ENCODE peak calls at places on chromosomes 12 and 14, in seven cellular contexts. L is GM23338; R is dorsolateral prefrontal cortex; W is lower lobe of right lung; G is HCT116; A is iPS DF 6.9; Y is CD8-positive, alpha-beta T cell. P is an unnamed sample.

GRCh38 chr12:94545937-94546771 is 86.5 kb upstream of the CEP83 start:
- DNase-seq in L (peak; percentile 91), R (peak; percentile 44), W (peak; percentile 53), G (peak; percentile 77), A (peak; percentile 64), Y (no peak), P (peak; percentile 30)

GRCh38 chr12:114686421-114687268 is 2.7 kb upstream of the TBX3 start:
- DNase-seq in L (peak; percentile 43), R (no peak), W (no peak), G (no peak), A (no peak), Y (no peak), P (no peak)

GRCh38 chr12:9619411-9620179 is 11.9 kb upstream of the KLRB1 start:
- DNase-seq in L (no peak), R (no peak), W (no peak), G (no peak), A (no peak), Y (no peak), P (no peak)

GRCh38 chr14:30656190-30656632 is 34.1 kb downstream of the SCFD1 start:
- DNase-seq in L (peak; percentile 73), R (peak; percentile 25), W (no peak), G (peak; percentile 15), A (peak; percentile 39), Y (peak; percentile 24), P (no peak)

GRCh38 chr12:82608706-82609105 is 78.0 kb upstream of the TMTC2 start:
- DNase-seq in L (no peak), R (no peak), W (no peak), G (no peak), A (no peak), Y (no peak), P (no peak)

GRCh38 chr12:105949391-105949790 is 189.4 kb downstream of the NUAK1 start:
- DNase-seq in L (no peak), R (no peak), W (no peak), G (no peak), A (no peak), Y (no peak), P (no peak)

GRCh38 chr12:82593901-82594396 is 92.8 kb upstream of the TMTC2 start:
- DNase-seq in L (no peak), R (peak; percentile 13), W (no peak), G (no peak), A (no peak), Y (no peak), P (no peak)

GRCh38 chr12:68293347-68293746 is 38.8 kb downstream of the MDM1 start:
- DNase-seq in L (no peak), R (no peak), W (no peak), G (no peak), A (no peak), Y (no peak), P (no peak)

GRCh38 chr14:101577221-101577909 is 16.1 kb downstream of the DIO3 start:
- DNase-seq in L (no peak), R (no peak), W (peak; percentile 26), G (no peak), A (no peak), Y (no peak), P (no peak)

GRCh38 chr12:89236237-89236636 is 116.1 kb downstream of the DUSP6 start:
- DNase-seq in L (no peak), R (no peak), W (no peak), G (no peak), A (no peak), Y (no peak), P (no peak)

GRCh38 chr12:56257491-56258067 is 605 bp downstream of the ANKRD52 start:
- DNase-seq in L (peak; percentile 87), R (peak; percentile 28), W (no peak), G (no peak), A (no peak), Y (no peak), P (no peak)

GRCh38 chr12:92471551-92471950 is 231.2 kb upstream of the PLEKHG7 start:
- DNase-seq in L (no peak), R (no peak), W (no peak), G (no peak), A (no peak), Y (no peak), P (no peak)

GRCh38 chr12:124565071-124565491 is 2.3 kb downstream of the NCOR2 start:
- DNase-seq in L (no peak), R (peak; percentile 75), W (no peak), G (no peak), A (no peak), Y (no peak), P (no peak)

GRCh38 chr14:20790439-20791116 is 9.5 kb downstream of the RNASE6 start:
- DNase-seq in L (no peak), R (no peak), W (no peak), G (no peak), A (no peak), Y (no peak), P (no peak)

GRCh38 chr12:59977779-59978178 is 381.9 kb downstream of the SLC16A7 start:
- DNase-seq in L (no peak), R (no peak), W (no peak), G (no peak), A (no peak), Y (no peak), P (no peak)

GRCh38 chr12:112096667-112097066 is 11.9 kb downstream of the NAA25 start:
- DNase-seq in L (no peak), R (no peak), W (no peak), G (peak; percentile 87), A (no peak), Y (no peak), P (no peak)

GRCh38 chr12:21439347-21439746 is 1.9 kb downstream of the PYROXD1 start:
- DNase-seq in L (no peak), R (no peak), W (no peak), G (no peak), A (no peak), Y (no peak), P (no peak)
- H3K27ac ChIP-seq in L (no peak overlapping the region), R (no peak overlapping the region), W (no peak overlapping the region), G (no peak overlapping the region), A (no peak overlapping the region), Y (no peak overlapping the region), P (no peak overlapping the region)

GRCh38 chr14:61510736-61511557 is 184.4 kb upstream of the HIF1A start:
- DNase-seq in L (no peak), R (no peak), W (no peak), G (no peak), A (no peak), Y (peak; percentile 21), P (no peak)

GRCh38 chr14:61512508-61512907 is 182.8 kb upstream of the HIF1A start:
- DNase-seq in L (no peak), R (no peak), W (no peak), G (no peak), A (no peak), Y (no peak), P (no peak)

GRCh38 chr14:61514006-61514830 is 181.1 kb upstream of the HIF1A start:
- DNase-seq in L (no peak), R (no peak), W (no peak), G (no peak), A (no peak), Y (no peak), P (no peak)

GRCh38 chr14:61512026-61512425 is 183.3 kb upstream of the HIF1A start:
- DNase-seq in L (no peak), R (no peak), W (no peak), G (no peak), A (no peak), Y (no peak), P (no peak)

GRCh38 chr14:61511558-61511924 is 183.8 kb upstream of the HIF1A start:
- DNase-seq in L (no peak), R (peak; percentile 33), W (peak; percentile 52), G (no peak), A (no peak), Y (peak; percentile 39), P (no peak)
- H3K27ac ChIP-seq in L (no peak overlapping the region), R (peak overlapping the region; percentile 36), W (peak overlapping the region; percentile 51), G (peak overlapping the region; percentile 79), A (no peak overlapping the region), Y (peak overlapping the region; percentile 5), P (no peak overlapping the region)

DNA sequence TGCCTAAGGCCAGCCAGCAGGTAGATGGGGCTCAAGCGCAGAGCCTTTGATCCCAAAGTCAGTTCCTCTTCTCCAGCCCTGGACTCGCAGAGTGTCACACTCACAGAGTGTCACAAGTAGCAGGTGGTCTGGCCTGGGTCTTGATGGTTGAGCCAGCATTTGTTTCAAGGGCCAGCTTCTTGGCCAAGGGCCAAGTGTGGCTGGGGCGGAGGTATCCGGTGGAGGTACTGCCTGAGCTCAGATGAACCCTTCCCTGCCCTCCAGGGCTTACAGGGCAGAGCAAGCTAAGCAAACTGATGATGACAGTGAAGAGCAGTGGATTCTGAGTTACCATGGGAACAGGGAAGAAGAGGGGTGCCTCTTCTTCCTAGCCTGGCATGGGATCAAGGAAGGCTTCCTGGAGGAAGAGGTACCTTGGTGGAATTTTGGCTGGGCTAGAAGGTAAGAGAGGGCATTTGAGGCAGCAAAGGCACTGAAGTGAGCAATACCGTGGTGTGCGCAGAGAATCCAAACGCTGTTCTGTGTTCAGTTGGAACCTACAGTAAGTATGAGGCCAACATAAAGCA is 35.7 kb downstream of the MVK start:
- DNase-seq in L (no peak), R (no peak), W (no peak), G (no peak), A (no peak), Y (no peak), P (no peak)
- H3K27ac ChIP-seq in L (no peak overlapping the region), R (no peak overlapping the region), W (no peak overlapping the region), G (no peak overlapping the region), A (no peak overlapping the region), Y (no peak overlapping the region), P (no peak overlapping the region)

GRCh38 chr12:113096675-113097461 is 38.7 kb downstream of the RASAL1 start:
- DNase-seq in L (no peak), R (no peak), W (no peak), G (no peak), A (no peak), Y (no peak), P (no peak)
- H3K27ac ChIP-seq in L (no peak overlapping the region), R (peak overlapping the region; percentile 87), W (no peak overlapping the region), G (no peak overlapping the region), A (no peak overlapping the region), Y (no peak overlapping the region), P (no peak overlapping the region)

GRCh38 chr12:71233083-71233482 is 75.3 kb upstream of the TSPAN8 start:
- DNase-seq in L (no peak), R (no peak), W (no peak), G (no peak), A (no peak), Y (no peak), P (no peak)
- H3K27ac ChIP-seq in L (no peak overlapping the region), R (no peak overlapping the region), W (no peak overlapping the region), G (no peak overlapping the region), A (no peak overlapping the region), Y (no peak overlapping the region), P (no peak overlapping the region)